ENCODE peak calls at places on chromosomes 16 and 17, in six cellular contexts. X is activated CD4-positive, alpha-beta T cell treated with anti-CD3 and anti-CD28 coated beads, Interleukin-2, amount 10 ng/mL, durations not matched to agents 7 days and 5 days; W is ACHN; O is stimulated activated naive CD4-positive, alpha-beta T cell; L is tibial nerve; E is naive thymus-derived CD8-positive, alpha-beta T cell. B is an unnamed sample.

GRCh38 chr16:68802190-68802589 is 41.1 kb upstream of the TANGO6 start:
- DNase-seq in E (no peak), O (no peak), L (no peak), X (no peak), W (no peak), B (no peak)

GRCh38 chr17:30222741-30223175 is 12.7 kb downstream of the SLC6A4 start:
- DNase-seq in L (no peak), E (no peak), O (no peak), W (no peak), X (no peak), B (no peak)

GRCh38 chr16:50251375-50252081 is 14.8 kb upstream of the ADCY7 start:
- DNase-seq in L (no peak), X (no peak), O (no peak), E (no peak), W (peak), B (peak)

GRCh38 chr16:77238593-77238992 is 39.4 kb downstream of the SYCE1L start:
- DNase-seq in W (no peak), X (no peak), E (no peak), O (no peak), L (no peak), B (no peak)

GRCh38 chr17:63399856-63400255 is 46.2 kb downstream of the CYB561 start:
- DNase-seq in L (no peak), X (no peak), W (no peak), O (no peak), E (no peak), B (peak)

GRCh38 chr16:23670137-23670776 is 8.4 kb upstream of the PLK1 start:
- DNase-seq in X (peak), E (no peak), O (no peak), W (peak), L (no peak), B (no peak)

GRCh38 chr16:90054554-90054953 is 22.6 kb downstream of the PRDM7 start:
- DNase-seq in O (no peak), W (no peak), X (no peak), L (no peak), E (no peak), B (no peak)

GRCh38 chr17:32575865-32576264 is 89.1 kb downstream of the CDK5R1 start:
- DNase-seq in O (no peak), W (no peak), L (no peak), E (no peak), X (peak), B (no peak)

GRCh38 chr16:1300664-1301476 is 8.6 kb upstream of the UBE2I start:
- DNase-seq in X (peak), O (peak), E (peak), W (peak), L (no peak), B (peak)

GRCh38 chr17:68509151-68510057 is 2.8 kb upstream of the PRKAR1A start:
- DNase-seq in E (no peak), O (no peak), W (no peak), L (no peak), X (no peak), B (no peak)

GRCh38 chr17:35612924-35613521 is 25.9 kb downstream of the AP2B1 start:
- DNase-seq in W (peak), X (peak), E (peak), O (peak), L (no peak), B (no peak)

GRCh38 chr16:56038564-56039098 is 152.7 kb upstream of the GNAO1 start:
- DNase-seq in X (no peak), O (no peak), E (no peak), W (no peak), L (no peak), B (no peak)

GRCh38 chr17:28468781-28469180 is 4.7 kb upstream of the SLC13A2 start:
- DNase-seq in L (no peak), E (no peak), X (no peak), W (no peak), O (no peak), B (no peak)